ENCODE peak calls at places on chromosomes 6 and 20, in eight cellular contexts. B, N, M, V, E, X, A and O are unnamed samples.

GRCh38 chr6:135362124-135362523 is 135.4 kb downstream of the AHI1 start:
- DNase-seq in B (no peak), N (no peak), M (no peak), V (no peak), E (no peak), X (no peak), A (no peak), O (no peak)

GRCh38 chr6:14635195-14635594 is 517.6 kb downstream of the CD83 start:
- DNase-seq in B (no peak), N (no peak), M (no peak), V (no peak), E (no peak), X (no peak), A (no peak), O (no peak)

GRCh38 chr20:59600472-59600871 is 3.9 kb upstream of the PHACTR3 start:
- DNase-seq in B (no peak), N (no peak), M (no peak), V (no peak), E (no peak), X (no peak), A (no peak), O (no peak)

GRCh38 chr6:25016311-25016710 is 80.6 kb upstream of the RIPOR2 start:
- DNase-seq in B (no peak), N (no peak), M (no peak), V (no peak), E (no peak), X (no peak), A (no peak), O (no peak)

GRCh38 chr6:159470400-159470799 is 222.6 kb downstream of the SOD2 start:
- DNase-seq in B (no peak), N (no peak), M (no peak), V (no peak), E (no peak), X (no peak), A (no peak), O (no peak)

GRCh38 chr20:36350439-36350838 is 44.3 kb downstream of the DLGAP4 start:
- DNase-seq in B (no peak), N (no peak), M (no peak), V (no peak), E (no peak), X (no peak), A (no peak), O (no peak)

GRCh38 chr6:6515691-6516607 is 72.6 kb upstream of the LY86 start:
- DNase-seq in B (no peak), N (no peak), M (no peak), V (no peak), E (no peak), X (no peak), A (no peak), O (no peak)

GRCh38 chr6:20661721-20662120 is 127.5 kb downstream of the CDKAL1 start:
- DNase-seq in B (peak), N (no peak), M (no peak), V (no peak), E (no peak), X (no peak), A (peak), O (no peak)

GRCh38 chr6:105191351-105191750 is 11.5 kb upstream of the POPDC3 start:
- DNase-seq in B (no peak), N (no peak), M (no peak), V (peak), E (no peak), X (no peak), A (peak), O (no peak)

GRCh38 chr6:44007818-44008660 is 119.2 kb downstream of the MRPL14 start:
- DNase-seq in B (no peak), N (no peak), M (no peak), V (no peak), E (no peak), X (no peak), A (no peak), O (no peak)

GRCh38 chr6:104527761-104528415 is 331.8 kb downstream of the HACE1 start:
- DNase-seq in B (no peak), N (no peak), M (no peak), V (no peak), E (peak), X (peak), A (no peak), O (peak)

GRCh38 chr6:76684881-76685280 is 612.4 kb upstream of the IMPG1 start:
- DNase-seq in B (peak), N (no peak), M (no peak), V (no peak), E (no peak), X (peak), A (peak), O (no peak)

GRCh38 chr20:48924711-48925109 is 3.2 kb downstream of the ARFGEF2 start:
- DNase-seq in B (no peak), N (no peak), M (no peak), V (no peak), E (no peak), X (no peak), A (no peak), O (no peak)

GRCh38 chr6:166830185-166830890 is 126.0 kb downstream of the RNASET2 start:
- DNase-seq in B (no peak), N (no peak), M (no peak), V (no peak), E (no peak), X (no peak), A (no peak), O (no peak)

GRCh38 chr6:54729716-54730115 is 116.9 kb upstream of the FAM83B start:
- DNase-seq in B (no peak), N (no peak), M (no peak), V (no peak), E (no peak), X (no peak), A (no peak), O (no peak)
- H3K4me3 ChIP-seq in B (no peak), N (no peak), M (no peak), V (no peak), E (no peak), X (no peak), A (no peak), O (no peak)

GRCh38 chr6:108118359-108118724 is 43.8 kb upstream of the OSTM1 start:
- DNase-seq in B (no peak), N (no peak), M (no peak), V (no peak), E (no peak), X (no peak), A (no peak), O (no peak)

GRCh38 chr6:108120311-108120710 is 45.5 kb upstream of the NR2E1 start:
- DNase-seq in B (no peak), N (no peak), M (no peak), V (no peak), E (no peak), X (no peak), A (no peak), O (no peak)

GRCh38 chr6:108117427-108118358 is 43.2 kb upstream of the OSTM1 start:
- DNase-seq in B (no peak), N (peak), M (no peak), V (no peak), E (peak), X (no peak), A (peak), O (no peak)

GRCh38 chr6:108119212-108120141 is 44.9 kb upstream of the OSTM1 start:
- DNase-seq in B (no peak), N (no peak), M (no peak), V (no peak), E (peak), X (no peak), A (no peak), O (no peak)

GRCh38 chr6:108118791-108119211 is 44.3 kb upstream of the OSTM1 start:
- DNase-seq in B (no peak), N (no peak), M (no peak), V (no peak), E (no peak), X (no peak), A (no peak), O (no peak)
- H3K4me3 ChIP-seq in B (peak), N (peak), M (peak), V (peak), E (peak), X (peak), A (peak), O (peak)

GRCh38 chr6:149749594-149750135 is at the start of gene PCMT1:
- DNase-seq in B (peak), N (peak), M (peak), V (peak), E (peak), X (peak), A (peak), O (peak)

GRCh38 chr6:149750136-149750609 is 632 bp downstream of the PCMT1 start:
- DNase-seq in B (no peak), N (peak), M (no peak), V (peak), E (peak), X (peak), A (peak), O (peak)

GRCh38 chr6:149751239-149751638 is 1.7 kb downstream of the PCMT1 start:
- DNase-seq in B (no peak), N (no peak), M (no peak), V (no peak), E (no peak), X (no peak), A (no peak), O (no peak)

GRCh38 chr6:149754573-149754972 is 5.0 kb downstream of the PCMT1 start:
- DNase-seq in B (no peak), N (no peak), M (no peak), V (no peak), E (no peak), X (no peak), A (no peak), O (peak)

GRCh38 chr6:149752600-149752999 is 3.1 kb downstream of the PCMT1 start:
- DNase-seq in B (no peak), N (no peak), M (no peak), V (no peak), E (no peak), X (no peak), A (no peak), O (no peak)
- H3K4me3 ChIP-seq in B (no peak), N (no peak), M (no peak), V (no peak), E (no peak), X (no peak), A (no peak), O (no peak)

DNA sequence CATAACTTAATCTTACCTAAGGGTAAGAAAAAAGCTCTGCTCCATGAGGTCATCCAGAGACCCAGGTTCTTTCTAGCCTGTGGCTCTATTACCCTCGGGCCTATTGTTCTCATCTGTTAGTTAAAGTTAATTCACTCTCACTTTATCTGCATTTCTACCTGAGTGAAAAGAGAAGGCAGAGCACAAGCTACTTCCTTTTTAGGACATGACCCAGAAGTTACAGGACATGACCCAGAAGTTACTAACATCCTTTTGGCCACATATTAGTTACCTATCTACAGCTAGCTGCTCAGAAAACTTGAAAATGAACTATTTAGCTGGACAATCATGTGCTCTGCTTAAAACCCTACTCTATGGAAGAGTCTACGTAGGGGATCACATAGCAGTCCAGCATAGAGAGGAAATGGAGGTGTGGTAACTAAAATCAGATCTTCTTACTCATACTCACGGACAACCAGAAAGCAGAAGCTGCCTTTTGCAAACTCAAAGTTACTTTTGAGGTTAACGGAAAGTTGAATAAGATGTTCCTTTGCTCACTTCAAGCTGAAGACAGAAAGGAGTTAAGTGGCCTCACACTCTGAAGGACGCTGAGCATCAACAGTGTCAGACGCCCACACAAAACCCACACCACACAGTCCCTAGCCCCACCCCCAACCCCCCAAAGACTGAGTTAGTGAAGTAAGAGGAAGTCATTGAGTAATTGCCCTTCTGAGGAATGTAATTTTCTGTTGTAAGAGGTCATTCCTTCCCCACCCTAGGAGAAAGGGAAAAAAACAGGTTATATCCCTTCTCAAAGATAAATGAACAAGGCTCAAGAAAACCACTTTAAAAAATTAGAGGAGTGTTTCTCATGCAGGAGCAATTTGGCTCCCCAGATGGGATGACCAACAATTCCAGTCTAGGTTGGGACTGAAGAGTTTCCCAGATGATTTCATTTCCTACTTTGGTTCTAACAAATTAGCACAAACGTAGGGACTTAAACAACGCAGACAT is 45.9 kb upstream of the TAB2 start:
- DNase-seq in B (peak), N (no peak), M (no peak), V (peak), E (no peak), X (peak), A (no peak), O (no peak)
- H3K4me3 ChIP-seq in B (no peak), N (no peak), M (no peak), V (no peak), E (no peak), X (no peak), A (no peak), O (no peak)